ENCODE peak calls at places on chromosomes 1 and 21, in four cellular contexts. D is K562, Z is GM12891, V is GM12878. I is an unnamed sample.

GRCh38 chr21:14977814-14978213 is 87.0 kb downstream of the NRIP1 start:
- DNase-seq in D (no peak), Z (no peak), V (no peak), I (no peak)

GRCh38 chr1:63662056-63662836 is 69.0 kb downstream of the PGM1 start:
- DNase-seq in D (no peak), Z (no peak), V (no peak), I (no peak)

GRCh38 chr1:208029381-208030319 is 118.7 kb upstream of the CD34 start:
- DNase-seq in D (no peak), Z (no peak), V (no peak), I (no peak)

GRCh38 chr1:192763756-192764155 is 45.1 kb upstream of the RGS2 start:
- DNase-seq in D (no peak), Z (no peak), V (no peak), I (no peak)

GRCh38 chr1:8015036-8015808 is 10.9 kb downstream of the ERRFI1 start:
- DNase-seq in D (peak; percentile 65), Z (no peak), V (peak; percentile 26), I (peak; percentile 14)

GRCh38 chr1:81492628-81493027 is 308.1 kb upstream of the ADGRL2 start:
- DNase-seq in D (no peak), Z (no peak), V (no peak), I (no peak)

GRCh38 chr1:33060579-33061083 is 20.3 kb upstream of the AZIN2 start:
- DNase-seq in D (no peak), Z (no peak), V (no peak), I (no peak)

GRCh38 chr1:206591696-206592095 is 20.6 kb downstream of the EIF2D start:
- DNase-seq in D (no peak), Z (no peak), V (no peak), I (no peak)

GRCh38 chr1:198496216-198497143 is 44.0 kb downstream of the ATP6V1G3 start:
- DNase-seq in D (no peak), Z (no peak), V (no peak), I (no peak)

GRCh38 chr21:26194811-26195251 is 24.3 kb upstream of the APP start:
- DNase-seq in D (no peak), Z (no peak), V (no peak), I (no peak)

GRCh38 chr1:204711103-204711946 is 25.8 kb upstream of the LRRN2 start:
- DNase-seq in D (peak; percentile 85), Z (no peak), V (no peak), I (no peak)

GRCh38 chr1:111587509-111588174 is 31.9 kb upstream of the RAP1A start:
- DNase-seq in D (no peak), Z (no peak), V (no peak), I (no peak)

GRCh38 chr1:22731924-22732522 is 21.4 kb downstream of the EPHB2 start:
- DNase-seq in D (peak; percentile 39), Z (no peak), V (no peak), I (no peak)

GRCh38 chr1:203327684-203328457 is 22.6 kb downstream of the BTG2 start:
- DNase-seq in D (peak; percentile 75), Z (peak; percentile 57), V (no peak), I (peak; percentile 79)

GRCh38 chr1:111399792-111400610 is 27.5 kb downstream of the OVGP1 start:
- DNase-seq in D (peak; percentile 55), Z (peak; percentile 13), V (peak; percentile 15), I (no peak)

GRCh38 chr1:97562096-97562495 is 358.7 kb downstream of the DPYD start:
- DNase-seq in D (no peak), Z (no peak), V (no peak), I (no peak)

GRCh38 chr1:176954242-176954641 is 210.3 kb downstream of the ASTN1 start:
- DNase-seq in D (peak; percentile 18), Z (no peak), V (no peak), I (no peak)

GRCh38 chr1:220817907-220818306 is 31.2 kb downstream of the MTARC1 start:
- DNase-seq in D (no peak), Z (no peak), V (no peak), I (no peak)

GRCh38 chr1:10236405-10237156 is 26.2 kb downstream of the KIF1B start:
- DNase-seq in D (no peak), Z (no peak), V (no peak), I (no peak)

GRCh38 chr1:156961709-156962108 is 41.3 kb downstream of the LRRC71 start:
- DNase-seq in D (no peak), Z (no peak), V (no peak), I (peak; percentile 33)

GRCh38 chr21:43902441-43902840 is 37.4 kb downstream of the AGPAT3 start:
- DNase-seq in D (no peak), Z (no peak), V (no peak), I (no peak)

GRCh38 chr1:44170281-44170823 is 28.9 kb upstream of the KLF18 start:
- DNase-seq in D (no peak), Z (no peak), V (no peak), I (no peak)

GRCh38 chr1:10228528-10228927 is 18.2 kb downstream of the KIF1B start:
- DNase-seq in D (no peak), Z (no peak), V (no peak), I (no peak)

GRCh38 chr1:110233861-110234260 is 23.7 kb downstream of the KCNC4 start:
- DNase-seq in D (no peak), Z (no peak), V (no peak), I (no peak)

GRCh38 chr21:16908087-16908486 is 604.8 kb upstream of the CXADR start:
- DNase-seq in D (no peak), Z (no peak), V (no peak), I (no peak)

GRCh38 chr1:75472971-75473603 is 137.8 kb downstream of the SLC44A5 start:
- DNase-seq in D (no peak), Z (no peak), V (no peak), I (no peak)

GRCh38 chr21:32131960-32132359 is 146.9 kb downstream of the MIS18A start:
- DNase-seq in D (peak; percentile 57), Z (no peak), V (no peak), I (no peak)

GRCh38 chr1:185426761-185427698 is 110.0 kb upstream of the IVNS1ABP start:
- DNase-seq in D (no peak), Z (no peak), V (no peak), I (no peak)

GRCh38 chr1:5947978-5948680 is 44.1 kb downstream of the NPHP4 start:
- DNase-seq in D (no peak), Z (no peak), V (no peak), I (no peak)

GRCh38 chr21:39347537-39347936 is 1.4 kb downstream of the HMGN1 start:
- DNase-seq in D (no peak), Z (no peak), V (no peak), I (no peak)

GRCh38 chr1:22245100-22245650 is 102.3 kb upstream of the WNT4 start:
- DNase-seq in D (peak; percentile 23), Z (no peak), V (no peak), I (no peak)

GRCh38 chr1:62068978-62069377 is 125.7 kb upstream of the L1TD1 start:
- DNase-seq in D (no peak), Z (no peak), V (no peak), I (no peak)

GRCh38 chr1:30008998-30009657 is 714.3 kb downstream of the MATN1 start:
- DNase-seq in D (no peak), Z (no peak), V (no peak), I (no peak)

GRCh38 chr1:207750901-207751300 is 953 bp upstream of the CD46 start:
- DNase-seq in D (no peak), Z (no peak), V (no peak), I (no peak)

GRCh38 chr1:35561972-35562680 is 4.5 kb downstream of the NCDN start:
- DNase-seq in D (no peak), Z (no peak), V (no peak), I (no peak)
- TF ChIP-seq SPI1 in D (no peak), Z (no peak), V (no peak), I (no peak)

GRCh38 chr1:222777463-222777862 is 37.4 kb upstream of the DISP1 start:
- DNase-seq in D (no peak), Z (no peak), V (no peak), I (no peak)

GRCh38 chr1:222781251-222781650 is 33.6 kb upstream of the DISP1 start:
- DNase-seq in D (no peak), Z (no peak), V (no peak), I (no peak)

GRCh38 chr1:222777977-222778376 is 36.9 kb upstream of the DISP1 start:
- DNase-seq in D (no peak), Z (no peak), V (no peak), I (no peak)
- TF ChIP-seq SPI1 in D (no peak), Z (no peak), V (no peak), I (no peak)

DNA sequence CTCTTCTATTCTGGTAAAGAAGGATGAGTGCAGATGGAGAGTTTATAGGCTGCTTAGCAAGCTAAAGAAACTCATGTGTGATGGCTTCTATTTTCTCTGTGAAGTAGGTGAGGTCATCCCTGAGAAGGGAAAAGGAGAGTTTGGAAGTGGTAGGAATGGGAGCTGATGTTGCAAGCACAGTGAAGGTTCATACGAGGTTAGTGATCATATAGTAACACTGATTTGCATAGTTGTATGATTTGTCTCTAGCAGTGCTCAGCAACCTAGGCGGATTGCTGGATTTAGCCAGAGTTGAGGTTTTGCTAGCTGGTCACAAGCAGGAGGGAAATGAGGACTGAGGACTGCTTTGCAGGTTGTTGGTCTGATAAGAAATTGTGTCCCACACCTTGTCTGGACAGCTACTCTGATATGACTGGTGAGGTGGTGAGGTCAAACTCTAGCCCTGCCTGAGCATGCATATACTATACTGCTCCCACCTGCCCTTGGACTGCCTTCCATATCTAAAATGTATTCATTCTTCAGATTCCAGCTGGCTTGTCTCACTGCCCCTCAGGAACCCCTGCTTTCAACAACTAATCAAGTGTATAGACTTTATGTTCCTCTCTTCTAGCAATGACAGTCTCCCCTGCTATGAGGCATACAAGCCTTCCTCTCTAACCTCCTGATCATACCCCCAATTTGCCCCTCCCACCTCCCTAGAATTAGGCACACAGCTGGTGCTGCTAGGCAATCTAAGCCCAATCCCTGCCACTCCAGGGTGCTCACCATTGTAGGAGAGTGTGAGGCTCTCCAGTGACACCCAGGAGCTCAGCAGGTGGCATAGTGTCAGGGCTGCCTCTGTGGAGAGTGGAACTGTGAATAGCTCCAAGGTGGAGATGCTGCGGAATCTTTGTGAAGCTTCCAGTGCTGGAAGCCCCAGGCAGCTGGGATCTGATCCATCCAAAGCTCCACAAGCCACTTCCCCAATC is 18.5 kb downstream of the LRRC41 start:
- DNase-seq in D (no peak), Z (no peak), V (no peak), I (no peak)
- TF ChIP-seq SPI1 in D (no peak), Z (no peak), V (no peak), I (no peak)

GRCh38 chr21:36743446-36743845 is 44.5 kb downstream of the SIM2 start:
- DNase-seq in D (peak; percentile 12), Z (no peak), V (no peak), I (no peak)
- TF ChIP-seq SPI1 in D (no peak), Z (no peak), V (no peak), I (no peak)

GRCh38 chr1:67570473-67571143 is 114.4 kb upstream of the GADD45A start:
- DNase-seq in D (peak; percentile 54), Z (no peak), V (no peak), I (no peak)
- TF ChIP-seq SPI1 in D (no peak), Z (no peak), V (no peak), I (no peak)

DNA sequence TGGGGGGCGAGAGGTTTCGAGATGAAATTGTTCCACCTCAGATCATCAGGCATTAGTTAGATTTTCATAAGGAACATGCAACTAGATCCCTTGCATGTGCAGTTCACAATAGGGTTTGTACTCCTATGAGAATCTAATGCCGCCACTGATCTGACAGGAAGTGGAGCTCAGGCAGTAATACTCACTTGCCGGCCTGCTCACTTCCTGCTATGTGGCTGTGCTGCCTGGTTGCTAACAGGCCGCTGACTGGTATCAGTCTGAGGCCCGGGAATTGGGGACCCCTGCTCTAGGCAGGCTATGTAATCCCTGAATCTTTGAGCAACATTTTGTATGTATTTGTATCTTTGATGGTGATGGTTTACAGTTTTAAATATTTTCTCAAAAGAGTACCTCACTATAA is 32.5 kb downstream of the XKR8 start:
- DNase-seq in D (no peak), Z (no peak), V (no peak), I (no peak)
- TF ChIP-seq SPI1 in D (no peak), Z (peak; percentile 55), V (no peak), I (peak; percentile 81)

I was measured in HL-60.